ENCODE peak calls at places on chromosome 21, in seven cellular contexts. B is PC-3, W is HCT116, Z is neural progenitor cell, T is hepatocyte, F is MM.1S, U is GM23338. I is an unnamed sample.
A peak's percentile ranks its signal among the peaks of the same experiment; 100 is the strongest.

GRCh38 chr21:45029968-45030636 is 44.3 kb upstream of the ADARB1 start:
- DNase-seq in T (peak; percentile 3), Z (peak; percentile 81), W (no peak), F (no peak), U (peak; percentile 65), B (no peak), I (no peak)

GRCh38 chr21:43604505-43605204 is 54.6 kb downstream of the HSF2BP start:
- DNase-seq in T (no peak), F (no peak), Z (no peak), B (no peak), W (no peak), U (no peak), I (no peak)

GRCh38 chr21:15741510-15741909 is 11.7 kb downstream of the USP25 start:
- DNase-seq in T (no peak), W (no peak), F (no peak), Z (no peak), U (no peak), B (peak; percentile 64), I (peak; percentile 60)

GRCh38 chr21:35172231-35172630 is 123.1 kb upstream of the RUNX1 start:
- DNase-seq in Z (no peak), T (no peak), U (no peak), B (no peak), F (no peak), W (no peak), I (no peak)

GRCh38 chr21:43866659-43867331 is 1.8 kb downstream of the AGPAT3 start:
- DNase-seq in T (peak; percentile 80), Z (no peak), U (no peak), W (no peak), B (peak; percentile 46), F (peak; percentile 85), I (no peak)

GRCh38 chr21:43864806-43865470 is at the start of gene AGPAT3:
- DNase-seq in W (no peak), B (peak; percentile 15), Z (peak; percentile 65), F (peak; percentile 66), U (peak; percentile 51), T (peak; percentile 67), I (peak; percentile 51)

GRCh38 chr21:41504030-41504429 is 3.9 kb downstream of the TMPRSS2 start:
- DNase-seq in T (no peak), Z (no peak), B (no peak), W (no peak), F (no peak), U (no peak), I (no peak)

GRCh38 chr21:35400233-35400939 is 351.3 kb upstream of the RUNX1 start:
- DNase-seq in T (peak; percentile 80), U (peak; percentile 71), B (peak; percentile 90), Z (peak; percentile 36), W (peak; percentile 81), F (peak; percentile 89), I (peak; percentile 66)

GRCh38 chr21:33403128-33403785 is at the start of gene IFNGR2:
- DNase-seq in U (peak; percentile 58), T (peak; percentile 81), Z (peak; percentile 77), B (peak; percentile 27), W (no peak), F (peak; percentile 64), I (peak; percentile 58)

DNA sequence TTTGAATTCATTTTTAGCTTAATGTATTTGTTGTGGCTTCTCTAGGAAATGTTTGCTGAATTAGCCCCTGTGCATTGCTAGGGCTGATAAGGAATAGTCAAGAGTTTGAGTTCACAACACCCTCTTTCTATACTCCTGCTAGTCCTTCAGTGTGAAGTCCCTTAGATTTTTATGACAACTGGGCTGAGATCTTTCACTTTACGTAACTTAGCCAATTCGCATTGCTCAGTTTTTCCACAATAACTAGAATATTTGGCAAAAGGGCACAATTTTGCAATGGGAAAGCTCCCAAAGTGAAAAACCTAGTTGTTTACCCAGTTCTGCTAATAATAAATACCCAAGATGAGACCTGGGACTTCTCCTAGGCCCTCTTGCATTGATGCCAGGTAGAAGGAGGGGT is 6.9 kb upstream of the KCNJ15 start:
- DNase-seq in Z (no peak), U (no peak), W (no peak), F (no peak), B (no peak), T (no peak), I (no peak)
- TF ChIP-seq EZH2phosphoT487 in Z (no peak), U (no peak), W (no peak), F (no peak), B (no peak), T (no peak), I (no peak)

DNA sequence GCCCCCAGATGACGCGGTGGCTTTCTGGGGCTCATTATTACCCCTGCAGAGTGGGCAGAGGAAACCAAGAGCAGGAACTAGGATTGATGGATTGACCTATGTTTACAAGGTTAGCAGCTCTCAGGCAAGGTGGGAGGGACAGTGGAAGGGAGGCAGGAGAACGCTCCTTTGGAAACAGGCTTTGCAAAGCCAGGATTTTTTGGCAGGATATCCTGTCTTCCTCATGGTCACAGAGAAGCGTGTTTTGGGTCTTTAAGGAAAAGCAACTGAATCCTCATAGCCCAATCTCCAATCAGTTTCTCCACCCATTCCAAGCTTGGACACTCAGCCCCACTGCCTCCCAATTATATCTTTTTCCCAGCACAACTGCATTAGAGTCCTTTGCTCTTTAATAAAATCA is 105.6 kb upstream of the SOD1 start:
- DNase-seq in U (no peak), W (no peak), F (no peak), B (no peak), Z (no peak), T (no peak), I (no peak)
- TF ChIP-seq EZH2 in U (no peak), W (no peak), F (no peak), B (no peak), Z (no peak), T (no peak), I (no peak)

DNA sequence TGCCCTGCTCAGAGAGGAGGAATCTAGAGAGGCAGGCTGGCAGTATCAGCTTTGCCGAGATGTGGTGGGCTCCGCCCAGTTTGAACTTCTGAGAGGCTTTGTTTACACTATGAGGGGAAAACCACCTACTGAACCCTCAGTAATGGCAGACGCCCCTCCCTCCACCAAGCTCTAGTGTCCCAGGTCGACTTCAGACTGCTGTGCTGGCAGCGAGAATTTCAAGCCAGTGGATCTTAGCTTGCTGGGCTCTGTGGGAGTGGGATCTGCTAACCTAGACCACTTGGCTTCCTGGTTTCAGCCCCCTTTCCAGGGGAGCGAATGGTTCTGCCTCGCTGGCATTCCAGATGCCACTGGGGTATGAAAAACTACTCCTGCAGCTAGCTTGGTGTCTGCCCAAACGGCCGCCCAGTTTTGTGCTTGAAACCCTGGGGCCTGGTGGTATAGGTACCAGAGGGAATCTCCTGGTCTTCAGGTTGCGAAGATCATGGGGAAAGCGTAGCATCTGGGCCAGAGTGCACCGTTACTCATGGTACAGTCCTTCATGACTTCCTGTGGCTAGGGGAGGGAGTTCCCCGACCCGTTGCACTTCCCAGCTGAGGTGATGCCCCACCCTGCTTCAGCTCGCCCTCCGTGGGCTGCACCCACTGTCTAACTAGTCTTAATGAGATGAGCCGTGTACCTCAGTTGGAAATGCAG is 43.6 kb downstream of the C21orf91 start:
- DNase-seq in B (no peak), U (no peak), Z (no peak), T (no peak), W (no peak), F (no peak), I (no peak)
- H3K4me3 ChIP-seq in B (no peak overlapping the region), U (no peak overlapping the region), Z (no peak overlapping the region), T (no peak overlapping the region), W (no peak overlapping the region), F (no peak overlapping the region), I (no peak overlapping the region)

GRCh38 chr21:46457801-46458314 is 833 bp upstream of the DIP2A start:
- DNase-seq in W (peak; percentile 4), T (peak; percentile 57), Z (no peak), B (peak; percentile 25), F (peak; percentile 59), U (peak; percentile 55), I (peak; percentile 81)
- TF ChIP-seq EZH2phosphoT487 in W (no peak), T (no peak), Z (no peak), B (no peak), F (no peak), U (no peak), I (no peak)

I was measured in GM23248.